ENCODE peak calls at places on chromosome 6, in eight cellular contexts. O, I, M, V, G, W, D and J are unnamed samples.

GRCh38 chr6:95837890-95838289 is 177.9 kb upstream of the FUT9 start:
- DNase-seq in O (no peak), I (no peak), M (no peak), V (no peak), G (no peak), W (no peak), D (no peak), J (no peak)

GRCh38 chr6:24743265-24743943 is 24.4 kb upstream of the C6orf62 start:
- DNase-seq in O (peak; percentile 51), I (peak; percentile 98), M (no peak), V (no peak), G (peak; percentile 79), W (peak; percentile 94), D (peak; percentile 82), J (peak; percentile 73)

GRCh38 chr6:63685453-63686379 is 50.1 kb downstream of the PHF3 start:
- DNase-seq in O (no peak), I (no peak), M (no peak), V (no peak), G (no peak), W (no peak), D (no peak), J (no peak)

GRCh38 chr6:129641344-129641743 is 68.6 kb downstream of the ARHGAP18 start:
- DNase-seq in O (no peak), I (peak; percentile 90), M (no peak), V (no peak), G (no peak), W (no peak), D (no peak), J (no peak)

GRCh38 chr6:38281131-38281530 is 358.6 kb downstream of the BTBD9 start:
- DNase-seq in O (no peak), I (no peak), M (no peak), V (no peak), G (no peak), W (no peak), D (no peak), J (no peak)

GRCh38 chr6:54801669-54802068 is 44.9 kb upstream of the FAM83B start:
- DNase-seq in O (no peak), I (peak; percentile 87), M (no peak), V (no peak), G (no peak), W (peak; percentile 76), D (no peak), J (peak; percentile 10)

GRCh38 chr6:64294034-64294433 is 658.4 kb downstream of the PHF3 start:
- DNase-seq in O (no peak), I (no peak), M (no peak), V (no peak), G (no peak), W (no peak), D (no peak), J (no peak)

GRCh38 chr6:126625019-126625418 is 285.1 kb downstream of the CENPW start:
- DNase-seq in O (no peak), I (peak; percentile 32), M (no peak), V (no peak), G (no peak), W (peak; percentile 11), D (no peak), J (no peak)

GRCh38 chr6:105045546-105045945 is 88.6 kb downstream of the LIN28B start:
- DNase-seq in O (no peak), I (peak; percentile 82), M (no peak), V (no peak), G (no peak), W (peak; percentile 41), D (peak; percentile 7), J (peak; percentile 27)

GRCh38 chr6:116055513-116055912 is 5.2 kb downstream of the FRK start:
- DNase-seq in O (no peak), I (no peak), M (no peak), V (no peak), G (no peak), W (no peak), D (no peak), J (no peak)

GRCh38 chr6:49815166-49815565 is 28.1 kb upstream of the PGK2 start:
- DNase-seq in O (no peak), I (no peak), M (no peak), V (no peak), G (no peak), W (no peak), D (no peak), J (no peak)
- H3K4me1 ChIP-seq in O (no peaks in the 10 kb centered on the region), I (no peaks in the 10 kb centered on the region), M (no peaks in the 10 kb centered on the region), V (no peaks in the 10 kb centered on the region), G (no peaks in the 10 kb centered on the region), W (no peaks in the 10 kb centered on the region), D (no peaks in the 10 kb centered on the region), J (no peaks in the 10 kb centered on the region)

GRCh38 chr6:10537726-10538125 is 16.6 kb downstream of the GCNT2 start:
- DNase-seq in O (no peak), I (no peak), M (no peak), V (no peak), G (no peak), W (no peak), D (no peak), J (no peak)
- H3K4me1 ChIP-seq in O (peaks cover 7% of the 10 kb centered on the region), I (no peaks in the 10 kb centered on the region), M (peaks cover 4% of the 10 kb centered on the region), V (peaks cover 3% of the 10 kb centered on the region), G (no peaks in the 10 kb centered on the region), W (no peaks in the 10 kb centered on the region), D (no peaks in the 10 kb centered on the region), J (peaks cover 10% of the 10 kb centered on the region)

DNA sequence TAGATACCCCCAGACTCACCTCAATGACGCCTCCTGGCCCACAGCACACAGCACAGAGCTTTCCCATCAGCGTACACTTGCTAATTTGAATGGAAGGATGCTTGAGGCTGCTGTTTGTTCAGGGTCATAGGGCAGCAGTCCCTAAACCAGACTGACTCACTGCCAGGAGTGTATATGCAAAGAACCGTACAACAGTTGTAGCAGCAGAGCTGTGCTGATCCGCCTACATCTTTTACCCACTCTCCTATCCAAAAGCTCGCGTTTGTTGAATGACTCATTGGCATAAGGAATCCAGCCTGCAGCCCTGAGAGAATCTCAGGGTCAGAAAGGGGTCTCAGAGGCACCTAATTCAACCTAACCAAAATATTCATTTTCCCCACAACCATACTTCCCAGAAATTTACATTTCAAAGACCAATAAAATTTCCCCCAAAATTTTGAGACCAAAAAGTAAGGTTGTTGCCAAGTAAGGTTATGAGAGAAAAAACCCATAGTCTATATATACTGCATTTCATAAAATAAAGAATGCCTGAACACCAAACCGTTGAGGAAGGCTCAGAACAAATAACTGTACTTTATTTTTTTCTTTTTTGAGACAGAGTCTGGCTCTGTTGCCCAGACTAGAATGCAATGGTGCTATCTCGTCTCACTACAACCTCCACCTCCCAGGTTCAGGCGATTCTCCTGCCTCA is 35.3 kb upstream of the CCND3 start:
- DNase-seq in O (no peak), I (peak; percentile 89), M (no peak), V (no peak), G (no peak), W (peak; percentile 49), D (peak; percentile 50), J (no peak)
- H3K4me1 ChIP-seq in O (peaks cover 3% of the 10 kb centered on the region), I (no peaks in the 10 kb centered on the region), M (no peaks in the 10 kb centered on the region), V (peaks cover 26% of the 10 kb centered on the region), G (peaks cover 9% of the 10 kb centered on the region), W (peaks cover 10% of the 10 kb centered on the region), D (peaks cover 38% of the 10 kb centered on the region), J (peaks cover 5% of the 10 kb centered on the region)

DNA sequence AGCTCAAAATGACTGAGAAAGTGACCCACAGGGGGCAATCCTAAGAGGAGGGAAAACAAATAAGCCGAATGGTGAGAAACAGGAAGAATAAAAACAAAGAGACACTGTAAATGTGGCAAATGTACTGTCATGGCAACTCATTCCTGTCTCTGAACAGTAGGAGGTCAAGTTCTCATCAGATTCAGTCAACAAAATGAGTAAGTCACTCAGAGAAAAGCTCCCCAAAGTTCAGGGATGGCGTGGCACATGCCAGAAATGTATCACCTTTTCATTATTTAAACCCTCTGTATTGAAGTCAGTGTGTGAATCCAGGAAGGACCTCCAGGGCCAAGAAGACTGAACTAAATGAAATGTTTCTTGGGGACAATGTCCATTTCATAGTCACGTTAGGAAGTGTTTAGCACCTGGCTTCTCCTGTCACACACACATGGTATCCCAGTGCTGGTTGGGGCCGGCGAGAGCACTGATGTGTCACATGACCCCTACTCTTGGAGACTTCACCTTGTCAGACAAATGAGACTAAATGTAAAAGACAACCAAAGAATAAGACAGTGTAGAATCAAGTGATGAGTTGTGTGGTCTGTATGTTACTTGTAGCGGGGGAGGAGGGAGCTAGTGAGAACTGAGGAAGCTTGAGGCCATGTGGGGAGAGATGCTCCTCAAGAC is 20.7 kb downstream of the CNR1 start:
- DNase-seq in O (no peak), I (no peak), M (no peak), V (no peak), G (no peak), W (no peak), D (no peak), J (no peak)
- H3K4me1 ChIP-seq in O (no peaks in the 10 kb centered on the region), I (no peaks in the 10 kb centered on the region), M (no peaks in the 10 kb centered on the region), V (no peaks in the 10 kb centered on the region), G (no peaks in the 10 kb centered on the region), W (no peaks in the 10 kb centered on the region), D (no peaks in the 10 kb centered on the region), J (no peaks in the 10 kb centered on the region)

GRCh38 chr6:5665667-5666066 is 341.1 kb downstream of the NRN1 start:
- DNase-seq in O (no peak), I (no peak), M (no peak), V (no peak), G (no peak), W (no peak), D (no peak), J (no peak)
- H3K4me1 ChIP-seq in O (peaks cover 2% of the 10 kb centered on the region), I (no peaks in the 10 kb centered on the region), M (peaks cover 5% of the 10 kb centered on the region), V (no peaks in the 10 kb centered on the region), G (no peaks in the 10 kb centered on the region), W (peaks cover 10% of the 10 kb centered on the region), D (no peaks in the 10 kb centered on the region), J (no peaks in the 10 kb centered on the region)

DNA sequence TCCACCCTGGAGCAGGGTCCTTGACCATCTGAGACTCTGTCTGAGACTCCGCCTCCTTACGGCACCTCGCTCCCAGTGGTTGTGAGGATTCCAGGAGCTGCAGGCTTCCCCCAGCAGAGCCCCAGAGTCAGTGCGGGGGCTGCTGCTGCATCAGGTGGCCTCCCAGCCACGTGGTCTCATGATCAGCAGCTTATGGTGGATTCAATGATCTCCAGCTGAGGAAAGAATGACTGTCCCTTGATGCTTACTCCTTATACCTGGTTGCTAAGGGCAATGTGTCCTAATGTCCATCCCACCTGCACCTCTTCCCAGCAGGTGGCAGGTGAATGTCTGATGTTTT is 40.0 kb downstream of the SLC22A1 start:
- DNase-seq in O (no peak), I (no peak), M (no peak), V (no peak), G (no peak), W (no peak), D (no peak), J (no peak)
- H3K4me1 ChIP-seq in O (no peaks in the 10 kb centered on the region), I (no peaks in the 10 kb centered on the region), M (no peaks in the 10 kb centered on the region), V (no peaks in the 10 kb centered on the region), G (no peaks in the 10 kb centered on the region), W (no peaks in the 10 kb centered on the region), D (peaks cover 10% of the 10 kb centered on the region), J (no peaks in the 10 kb centered on the region)

GRCh38 chr6:3729603-3730344 is 21.7 kb downstream of the PXDC1 start:
- DNase-seq in O (no peak), I (no peak), M (no peak), V (no peak), G (no peak), W (no peak), D (no peak), J (no peak)
- H3K4me1 ChIP-seq in O (peaks cover 3% of the 10 kb centered on the region), I (peaks cover 5% of the 10 kb centered on the region), M (peaks cover 26% of the 10 kb centered on the region), V (no peaks in the 10 kb centered on the region), G (no peaks in the 10 kb centered on the region), W (peaks cover 12% of the 10 kb centered on the region), D (no peaks in the 10 kb centered on the region), J (no peaks in the 10 kb centered on the region)